ENCODE peak calls at places on chromosomes 2 and 18, in eight cellular contexts. C, P, F, R, T, B, Q and A are unnamed samples.

GRCh38 chr2:231190531-231191197 is 7.8 kb upstream of the ARMC9 start:
- DNase-seq in R (peak), Q (peak), F (peak), T (no peak), B (peak), C (no peak), P (no peak), A (peak)

GRCh38 chr2:120108049-120108448 is 95.2 kb downstream of the EPB41L5 start:
- DNase-seq in R (no peak), C (no peak), Q (peak), P (peak), B (no peak), F (peak), T (peak), A (no peak)

GRCh38 chr2:231058761-231059550 is 2.3 kb downstream of the PSMD1 start:
- DNase-seq in R (no peak), F (no peak), B (no peak), T (no peak), P (no peak), Q (no peak), C (no peak), A (no peak)

GRCh38 chr18:58297198-58297597 is 253.2 kb downstream of the NEDD4L start:
- DNase-seq in P (no peak), Q (no peak), F (no peak), R (no peak), T (no peak), B (no peak), C (no peak), A (no peak)

GRCh38 chr2:11688222-11689069 is 18.5 kb upstream of the NTSR2 start:
- DNase-seq in P (no peak), B (peak), C (peak), F (peak), Q (peak), R (peak), T (peak), A (peak)

GRCh38 chr2:152409691-152410597 is 75.0 kb downstream of the FMNL2 start:
- DNase-seq in R (no peak), F (no peak), P (no peak), B (no peak), C (no peak), T (no peak), Q (no peak), A (no peak)

GRCh38 chr18:48866028-48866733 is 84.6 kb downstream of the SMAD7 start:
- DNase-seq in B (no peak), C (no peak), F (peak), R (peak), Q (peak), T (no peak), P (no peak), A (peak)

GRCh38 chr18:7201096-7201495 is 29.8 kb upstream of the LRRC30 start:
- DNase-seq in F (no peak), B (no peak), P (no peak), C (no peak), T (no peak), R (no peak), Q (no peak), A (no peak)

GRCh38 chr2:88709117-88709739 is 17.8 kb downstream of the RPIA start:
- DNase-seq in C (no peak), T (no peak), R (no peak), B (no peak), P (no peak), F (no peak), Q (no peak), A (no peak)

GRCh38 chr18:35029770-35030169 is 11.4 kb upstream of the MAPRE2 start:
- DNase-seq in T (no peak), R (no peak), B (no peak), P (no peak), C (peak), F (no peak), Q (no peak), A (no peak)

GRCh38 chr2:96084006-96084857 is 32.1 kb downstream of the ADRA2B start:
- DNase-seq in B (no peak), Q (no peak), T (no peak), F (no peak), R (no peak), P (no peak), C (no peak), A (no peak)

GRCh38 chr2:43070676-43071491 is 155.5 kb downstream of the ZFP36L2 start:
- DNase-seq in B (peak), Q (peak), R (peak), F (no peak), T (no peak), C (no peak), P (no peak), A (no peak)

GRCh38 chr2:216799873-216800421 is 59.9 kb downstream of the TNP1 start:
- DNase-seq in T (no peak), P (no peak), C (no peak), F (no peak), Q (no peak), B (no peak), R (peak), A (peak)

GRCh38 chr2:203016716-203017115 is 2.0 kb downstream of the NBEAL1 start:
- DNase-seq in T (no peak), C (no peak), F (no peak), Q (no peak), B (no peak), P (no peak), R (no peak), A (no peak)

GRCh38 chr2:23366720-23367119 is 18.3 kb upstream of the KLHL29 start:
- DNase-seq in R (no peak), P (no peak), B (no peak), T (peak), F (no peak), Q (no peak), C (no peak), A (no peak)

GRCh38 chr18:78627546-78628315 is 351.9 kb upstream of the SALL3 start:
- DNase-seq in T (no peak), R (no peak), C (no peak), Q (no peak), B (no peak), F (no peak), P (no peak), A (no peak)

GRCh38 chr18:78632111-78632541 is 347.5 kb upstream of the SALL3 start:
- DNase-seq in R (peak), T (peak), F (no peak), P (no peak), C (no peak), Q (no peak), B (peak), A (no peak)

GRCh38 chr18:78630981-78631510 is 348.6 kb upstream of the SALL3 start:
- DNase-seq in T (no peak), R (peak), F (no peak), B (no peak), Q (no peak), C (no peak), P (no peak), A (no peak)

GRCh38 chr18:78630356-78630755 is 349.3 kb upstream of the SALL3 start:
- DNase-seq in R (peak), P (no peak), F (no peak), B (no peak), C (no peak), T (no peak), Q (no peak), A (no peak)

DNA sequence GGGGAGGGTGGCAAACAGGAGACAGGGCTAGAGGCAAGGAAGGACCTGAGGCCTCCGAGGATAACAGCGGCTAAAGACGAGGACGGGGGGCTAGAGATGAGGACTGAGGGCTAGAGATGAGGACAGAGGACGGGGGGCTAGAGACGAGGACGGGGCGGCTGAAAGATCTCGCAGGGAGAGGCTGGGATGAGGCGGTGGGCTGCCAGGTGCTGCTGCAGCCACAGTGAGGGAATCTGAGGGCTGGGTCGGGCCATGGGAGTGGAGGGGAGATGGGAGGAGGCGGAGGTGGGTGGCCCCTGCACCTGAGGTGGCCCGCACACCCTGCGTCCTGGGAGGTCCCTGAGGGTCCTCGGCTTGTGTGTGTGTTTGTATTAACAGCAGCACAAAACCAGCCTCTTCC is 350.2 kb upstream of the SALL3 start:
- DNase-seq in Q (no peak), T (no peak), B (no peak), P (no peak), C (no peak), F (no peak), R (peak), A (no peak)
- TF ChIP-seq CTCF in Q (no peak), T (no peak), B (no peak), P (no peak), C (no peak), F (no peak), R (no peak), A (no peak)

DNA sequence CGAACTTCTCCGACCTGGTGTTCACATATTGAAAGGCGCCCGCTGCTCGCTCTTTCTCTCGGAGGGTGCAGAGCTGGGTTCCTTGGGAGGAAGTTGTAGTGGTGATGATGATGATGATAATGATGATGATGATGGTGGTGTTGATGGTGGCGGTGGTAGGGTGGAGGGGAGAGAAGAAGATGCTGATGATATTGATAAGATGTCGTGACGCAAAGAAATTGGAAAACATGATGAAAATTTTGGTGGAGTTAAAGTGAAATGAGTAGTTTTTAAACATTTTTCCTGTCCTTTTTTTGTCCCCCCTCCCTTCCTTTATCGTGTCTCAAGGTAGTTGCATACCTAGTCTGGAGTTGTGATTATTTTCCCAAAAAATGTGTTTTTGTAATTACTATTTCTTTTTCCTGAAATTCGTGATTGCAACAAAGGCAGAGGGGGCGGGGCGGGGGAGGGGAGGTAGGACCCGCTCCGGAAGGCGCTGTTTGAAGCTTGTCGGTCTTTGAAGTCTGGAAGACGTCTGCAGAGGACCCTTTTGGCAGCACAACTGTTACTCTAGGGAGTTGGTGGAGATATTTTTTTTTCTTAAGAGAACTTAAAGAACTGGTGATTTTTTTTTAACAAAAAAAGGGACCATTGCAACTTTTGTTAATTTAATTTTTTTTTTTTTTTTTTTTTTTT is 2.0 kb downstream of the SOX11 start:
- DNase-seq in P (no peak), R (no peak), T (no peak), C (peak), Q (no peak), B (peak), F (no peak), A (no peak)
- H3K4me3 ChIP-seq in P (no peak), R (no peak), T (no peak), C (peak), Q (no peak), B (peak), F (no peak), A (peak)

GRCh38 chr2:106094101-106094860 is 99.8 kb downstream of the UXS1 start:
- DNase-seq in C (no peak), T (no peak), Q (no peak), F (no peak), R (no peak), B (no peak), P (no peak), A (no peak)
- H3K27ac ChIP-seq in C (no peak), T (no peak), Q (no peak), F (no peak), R (no peak), B (no peak), P (no peak), A (no peak)

GRCh38 chr18:45722899-45723298 is 1.1 kb upstream of the SLC14A1 start:
- DNase-seq in B (peak), F (peak), C (peak), T (peak), R (peak), Q (peak), P (peak), A (peak)
- TF ChIP-seq CTCF in B (peak), F (peak), C (peak), T (peak), R (peak), Q (peak), P (peak), A (peak)

DNA sequence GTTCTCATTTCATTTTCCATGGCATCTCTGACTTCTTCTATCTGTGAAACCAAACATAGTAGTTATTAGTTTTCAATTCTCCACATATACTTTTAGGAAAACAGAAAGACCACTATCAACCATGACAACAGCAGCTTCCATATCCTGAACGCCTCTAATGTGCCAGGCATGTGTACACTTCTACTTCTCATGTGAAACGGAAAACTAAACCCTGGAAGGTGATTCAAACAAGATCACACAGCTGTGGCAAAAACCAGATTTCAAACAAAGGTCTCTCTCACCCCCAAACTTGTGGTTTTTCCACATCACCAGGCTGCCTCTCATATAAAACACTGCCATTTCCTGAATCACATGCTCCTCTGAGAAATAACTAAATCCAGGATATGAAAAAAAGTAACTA is 41.8 kb downstream of the PTCD3 start:
- DNase-seq in T (no peak), P (no peak), F (no peak), C (no peak), B (no peak), R (no peak), Q (no peak), A (no peak)
- H3K4me3 ChIP-seq in T (no peak), P (no peak), F (no peak), C (no peak), B (no peak), R (no peak), Q (no peak), A (no peak)